ENCODE peak calls at places on chromosomes 5 and 9, in four cellular contexts. One of them, this sample, is unnamed.
A peak's percentile ranks its signal among the peaks of the same experiment; 100 is the strongest.

GRCh38 chr5:87649455-87649854 is 236.7 kb upstream of the CCNH start:
- DNase-seq in K562: no peak
- DNase-seq in HepG2: no peak
- DNase-seq in GM12878: no peak
- DNase-seq in this sample: no peak

GRCh38 chr5:102421647-102422046 is 77.2 kb downstream of the SLCO6A1 start:
- DNase-seq in K562: no peak
- DNase-seq in HepG2: peak; percentile 20
- DNase-seq in GM12878: no peak
- DNase-seq in this sample: no peak

GRCh38 chr5:10418654-10419345 is 22.9 kb upstream of the ROPN1L start:
- DNase-seq in K562: no peak
- DNase-seq in HepG2: no peak
- DNase-seq in GM12878: no peak
- DNase-seq in this sample: no peak

GRCh38 chr9:12880406-12881016 is 105.7 kb downstream of the LURAP1L start:
- DNase-seq in K562: no peak
- DNase-seq in HepG2: no peak
- DNase-seq in GM12878: no peak
- DNase-seq in this sample: no peak

GRCh38 chr5:57651127-57651526 is 168.5 kb upstream of the ACTBL2 start:
- DNase-seq in K562: no peak
- DNase-seq in HepG2: no peak
- DNase-seq in GM12878: no peak
- DNase-seq in this sample: no peak

GRCh38 chr9:104831681-104832080 is 67.8 kb downstream of the NIPSNAP3B start:
- DNase-seq in K562: no peak
- DNase-seq in HepG2: no peak
- DNase-seq in GM12878: no peak
- DNase-seq in this sample: no peak

GRCh38 chr9:136170291-136170901 is 34.5 kb downstream of the LHX3 start:
- DNase-seq in K562: peak; percentile 81
- DNase-seq in HepG2: no peak
- DNase-seq in GM12878: no peak
- DNase-seq in this sample: peak; percentile 74

GRCh38 chr5:114957384-114957783 is 212.3 kb downstream of the TRIM36 start:
- DNase-seq in K562: no peak
- DNase-seq in HepG2: no peak
- DNase-seq in GM12878: peak; percentile 48
- DNase-seq in this sample: no peak

GRCh38 chr9:69028754-69029153 is 6.8 kb upstream of the FXN start:
- DNase-seq in K562: no peak
- DNase-seq in HepG2: no peak
- DNase-seq in GM12878: no peak
- DNase-seq in this sample: no peak
- TF ChIP-seq TARDBP in K562: no peak
- TF ChIP-seq TARDBP in HepG2: no peak
- TF ChIP-seq TARDBP in GM12878: no peak
- TF ChIP-seq TARDBP in this sample: no peak

GRCh38 chr5:173913686-173914321 is 25.7 kb downstream of the CPEB4 start:
- DNase-seq in K562: no peak
- DNase-seq in HepG2: no peak
- DNase-seq in GM12878: no peak
- DNase-seq in this sample: no peak
- TF ChIP-seq SP1 in K562: no peak
- TF ChIP-seq SP1 in HepG2: no peak
- TF ChIP-seq SP1 in GM12878: no peak
- TF ChIP-seq SP1 in this sample: no peak

DNA sequence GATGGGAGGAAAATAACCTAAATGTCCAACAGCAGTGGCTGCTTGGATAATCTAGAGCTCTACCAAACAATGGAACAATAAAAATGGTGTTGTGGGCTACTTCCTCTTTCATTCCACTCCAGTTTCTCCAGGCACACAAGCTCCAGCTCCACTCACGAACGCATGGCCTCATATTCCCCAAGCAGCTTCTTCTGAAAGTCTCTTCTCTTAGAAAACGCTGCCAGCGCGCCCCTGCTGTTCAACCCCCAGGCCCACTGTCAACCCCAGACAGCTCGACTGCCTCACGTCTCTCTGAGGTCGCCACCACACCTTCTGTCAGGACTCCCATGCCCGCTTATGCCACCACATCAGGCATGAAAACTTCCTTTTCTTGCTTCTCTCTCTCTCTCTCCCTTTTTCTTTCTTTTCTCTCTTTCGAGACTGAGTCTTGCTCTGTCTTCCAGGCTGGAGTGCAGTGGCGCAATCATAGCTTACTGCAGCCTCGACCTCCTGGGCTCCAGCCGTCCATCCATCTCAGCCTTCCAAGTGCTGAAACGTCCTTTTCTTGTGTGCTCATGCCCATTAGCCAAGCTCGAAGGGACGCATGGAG is 16.2 kb downstream of the OR2V2 start:
- DNase-seq in K562: peak; percentile 43
- DNase-seq in HepG2: no peak
- DNase-seq in GM12878: no peak
- DNase-seq in this sample: no peak
- TF ChIP-seq BHLHE40 in K562: peak; percentile 33
- TF ChIP-seq BHLHE40 in HepG2: no peak
- TF ChIP-seq BHLHE40 in GM12878: no peak
- TF ChIP-seq BHLHE40 in this sample: no peak

DNA sequence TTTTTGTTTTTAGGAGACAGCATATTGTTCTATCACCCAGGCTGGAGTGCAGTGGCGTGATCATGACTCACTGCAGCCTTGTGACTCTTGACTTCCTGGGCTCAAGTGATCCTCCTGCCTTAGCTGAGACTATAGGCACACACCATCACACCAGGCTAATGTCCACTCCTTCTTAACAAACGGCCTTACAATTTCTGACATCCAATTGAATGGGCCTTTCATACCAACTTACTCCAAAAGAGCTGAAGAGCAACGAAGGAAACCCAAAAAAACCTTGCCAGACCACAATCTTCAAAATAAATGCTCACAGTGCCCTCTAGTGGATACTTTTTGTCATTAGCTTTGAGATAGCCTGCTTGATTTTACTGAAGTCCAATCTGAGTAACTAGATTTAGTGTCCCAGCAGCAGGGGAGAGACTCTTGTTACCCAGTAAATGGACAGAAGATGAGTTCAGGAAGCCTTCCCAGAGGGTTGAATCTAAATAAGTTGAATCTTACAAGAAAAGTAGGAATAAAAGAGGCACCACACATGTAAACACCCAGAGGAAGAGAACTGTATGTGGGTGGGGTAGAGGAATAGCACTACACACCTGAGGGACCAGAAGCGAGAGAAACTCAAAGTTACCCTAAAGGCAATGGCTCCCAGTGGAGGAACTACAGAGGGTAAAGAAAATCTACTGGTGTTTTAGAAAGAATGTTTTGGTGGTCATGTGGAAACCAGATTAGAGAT is 9.3 kb downstream of the ZNF622 start:
- DNase-seq in K562: peak; percentile 51
- DNase-seq in HepG2: peak; percentile 48
- DNase-seq in GM12878: no peak
- DNase-seq in this sample: peak; percentile 46
- TF ChIP-seq TARDBP in K562: no peak
- TF ChIP-seq TARDBP in HepG2: no peak
- TF ChIP-seq TARDBP in GM12878: no peak
- TF ChIP-seq TARDBP in this sample: no peak

GRCh38 chr9:133991964-133992779 is at the start of gene VAV2:
- DNase-seq in K562: peak; percentile 83
- DNase-seq in HepG2: peak; percentile 48
- DNase-seq in GM12878: no peak
- DNase-seq in this sample: peak; percentile 54
- TF ChIP-seq SP1 in K562: no peak
- TF ChIP-seq SP1 in HepG2: no peak
- TF ChIP-seq SP1 in GM12878: no peak
- TF ChIP-seq SP1 in this sample: no peak

GRCh38 chr5:97764700-97765099 is 581.7 kb upstream of the RIOK2 start:
- DNase-seq in K562: no peak
- DNase-seq in HepG2: peak; percentile 8
- DNase-seq in GM12878: no peak
- DNase-seq in this sample: no peak
- TF ChIP-seq BHLHE40 in K562: no peak
- TF ChIP-seq BHLHE40 in HepG2: no peak
- TF ChIP-seq BHLHE40 in GM12878: no peak
- TF ChIP-seq BHLHE40 in this sample: no peak

GRCh38 chr5:62149894-62150293 is 156.1 kb upstream of the KIF2A start:
- DNase-seq in K562: no peak
- DNase-seq in HepG2: no peak
- DNase-seq in GM12878: no peak
- DNase-seq in this sample: no peak

GRCh38 chr5:62139741-62140140 is 166.3 kb upstream of the KIF2A start:
- DNase-seq in K562: no peak
- DNase-seq in HepG2: no peak
- DNase-seq in GM12878: no peak
- DNase-seq in this sample: no peak

GRCh38 chr5:62142351-62142750 is 163.7 kb upstream of the KIF2A start:
- DNase-seq in K562: no peak
- DNase-seq in HepG2: no peak
- DNase-seq in GM12878: no peak
- DNase-seq in this sample: no peak

GRCh38 chr5:62143268-62144229 is 162.5 kb upstream of the KIF2A start:
- DNase-seq in K562: no peak
- DNase-seq in HepG2: peak; percentile 13
- DNase-seq in GM12878: no peak
- DNase-seq in this sample: peak; percentile 14

DNA sequence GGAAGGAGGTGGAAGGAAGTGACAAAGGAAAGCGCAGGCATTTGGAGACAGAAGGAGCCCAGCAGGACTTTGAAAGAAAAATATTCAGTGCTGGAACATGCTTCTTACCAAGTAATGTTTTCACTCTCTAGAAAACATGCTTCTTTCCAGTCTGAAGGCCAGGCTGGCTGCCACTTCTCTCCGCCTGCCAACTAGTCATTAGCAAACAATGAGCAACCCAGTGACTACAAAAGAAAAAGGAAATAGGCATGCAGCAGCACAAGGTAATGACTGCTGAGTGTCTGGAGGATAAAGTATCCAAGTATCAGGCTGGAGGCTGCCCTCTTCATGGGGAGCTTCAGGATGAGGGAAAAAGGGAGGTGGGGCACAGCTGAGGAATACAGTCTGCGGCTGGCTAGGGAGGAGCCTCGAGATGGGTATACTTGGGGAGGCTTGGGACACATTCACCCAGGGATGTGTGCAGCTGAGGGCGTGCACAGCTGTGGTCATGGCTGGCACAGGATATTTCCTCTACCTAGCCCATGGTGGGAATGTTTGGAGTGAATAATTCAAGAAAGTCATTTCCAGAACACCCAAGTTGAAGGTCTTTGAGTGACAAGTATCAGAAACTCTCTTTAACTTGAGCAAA is 161.5 kb upstream of the KIF2A start:
- DNase-seq in K562: no peak
- DNase-seq in HepG2: no peak
- DNase-seq in GM12878: no peak
- DNase-seq in this sample: no peak
- TF ChIP-seq TARDBP in K562: no peak
- TF ChIP-seq TARDBP in HepG2: no peak
- TF ChIP-seq TARDBP in GM12878: no peak
- TF ChIP-seq TARDBP in this sample: no peak

GRCh38 chr9:125906144-125906543 is 159.0 kb downstream of the PBX3 start:
- DNase-seq in K562: no peak
- DNase-seq in HepG2: no peak
- DNase-seq in GM12878: no peak
- DNase-seq in this sample: no peak
- TF ChIP-seq SP1 in K562: no peak
- TF ChIP-seq SP1 in HepG2: no peak
- TF ChIP-seq SP1 in GM12878: no peak
- TF ChIP-seq SP1 in this sample: no peak

GRCh38 chr5:120531215-120531614 is 67.1 kb downstream of the PRR16 start:
- DNase-seq in K562: no peak
- DNase-seq in HepG2: no peak
- DNase-seq in GM12878: no peak
- DNase-seq in this sample: no peak

GRCh38 chr5:120533581-120533980 is 69.5 kb downstream of the PRR16 start:
- DNase-seq in K562: no peak
- DNase-seq in HepG2: no peak
- DNase-seq in GM12878: no peak
- DNase-seq in this sample: no peak

GRCh38 chr5:120535900-120536299 is 71.8 kb downstream of the PRR16 start:
- DNase-seq in K562: no peak
- DNase-seq in HepG2: no peak
- DNase-seq in GM12878: no peak
- DNase-seq in this sample: no peak

GRCh38 chr5:120529386-120529785 is 65.3 kb downstream of the PRR16 start:
- DNase-seq in K562: no peak
- DNase-seq in HepG2: no peak
- DNase-seq in GM12878: no peak
- DNase-seq in this sample: no peak

GRCh38 chr5:120532835-120533234 is 68.7 kb downstream of the PRR16 start:
- DNase-seq in K562: no peak
- DNase-seq in HepG2: no peak
- DNase-seq in GM12878: no peak
- DNase-seq in this sample: peak; percentile 35
- TF ChIP-seq BHLHE40 in K562: no peak
- TF ChIP-seq BHLHE40 in HepG2: no peak
- TF ChIP-seq BHLHE40 in GM12878: no peak
- TF ChIP-seq BHLHE40 in this sample: no peak

This sample was measured in HEK293T.